ENCODE peak calls at places on chromosome X, in six cellular contexts. One of them, this sample, is unnamed. For H3K27me3, the result is how much of the 10 kb centered on the place peaks cover.

GRCh38 chrX:65688403-65688881 is 21.0 kb downstream of the MSN start:
- DNase-seq in BE2C: no peak
- DNase-seq in HCT116: no peak
- DNase-seq in endothelial cell of umbilical vein: no peak
- DNase-seq in Peyer's patch: peak
- DNase-seq in K562: no peak
- DNase-seq in this sample: peak

GRCh38 chrX:27555514-27555913 is 34.6 kb upstream of the DCAF8L2 start:
- DNase-seq in BE2C: peak
- DNase-seq in HCT116: no peak
- DNase-seq in endothelial cell of umbilical vein: peak
- DNase-seq in Peyer's patch: no peak
- DNase-seq in K562: no peak
- DNase-seq in this sample: no peak

GRCh38 chrX:106742193-106742592 is 15.7 kb downstream of the RNF128 start:
- DNase-seq in BE2C: no peak
- DNase-seq in HCT116: no peak
- DNase-seq in endothelial cell of umbilical vein: no peak
- DNase-seq in Peyer's patch: no peak
- DNase-seq in K562: no peak
- DNase-seq in this sample: no peak

GRCh38 chrX:138858946-138859345 is 147.4 kb upstream of the FGF13 start:
- DNase-seq in BE2C: no peak
- DNase-seq in HCT116: no peak
- DNase-seq in endothelial cell of umbilical vein: no peak
- DNase-seq in Peyer's patch: no peak
- DNase-seq in K562: no peak
- DNase-seq in this sample: no peak

GRCh38 chrX:17535229-17535628 is 160.2 kb downstream of the NHS start:
- DNase-seq in BE2C: peak
- DNase-seq in HCT116: peak
- DNase-seq in endothelial cell of umbilical vein: peak
- DNase-seq in Peyer's patch: no peak
- DNase-seq in K562: peak
- DNase-seq in this sample: no peak

GRCh38 chrX:150837845-150838244 is 60.6 kb downstream of the CD99L2 start:
- DNase-seq in BE2C: no peak
- DNase-seq in HCT116: no peak
- DNase-seq in endothelial cell of umbilical vein: no peak
- DNase-seq in Peyer's patch: no peak
- DNase-seq in K562: no peak
- DNase-seq in this sample: no peak

GRCh38 chrX:153410328-153410727 is 944 bp upstream of the ZFP92 start:
- DNase-seq in BE2C: no peak
- DNase-seq in HCT116: no peak
- DNase-seq in endothelial cell of umbilical vein: no peak
- DNase-seq in Peyer's patch: no peak
- DNase-seq in K562: no peak
- DNase-seq in this sample: no peak

GRCh38 chrX:138745215-138745614 is 33.7 kb upstream of the FGF13 start:
- DNase-seq in BE2C: peak
- DNase-seq in HCT116: no peak
- DNase-seq in endothelial cell of umbilical vein: peak
- DNase-seq in Peyer's patch: no peak
- DNase-seq in K562: peak
- DNase-seq in this sample: no peak

GRCh38 chrX:152601848-152602616 is 35.7 kb upstream of the GABRQ start:
- DNase-seq in BE2C: peak
- DNase-seq in HCT116: peak
- DNase-seq in endothelial cell of umbilical vein: no peak
- DNase-seq in Peyer's patch: no peak
- DNase-seq in K562: peak
- DNase-seq in this sample: no peak

GRCh38 chrX:11764602-11765067 is 6.6 kb downstream of the MSL3 start:
- DNase-seq in BE2C: no peak
- DNase-seq in HCT116: no peak
- DNase-seq in endothelial cell of umbilical vein: no peak
- DNase-seq in Peyer's patch: no peak
- DNase-seq in K562: no peak
- DNase-seq in this sample: no peak
- H3K27me3 ChIP-seq in BE2C: under half
- H3K27me3 ChIP-seq in HCT116: under half
- H3K27me3 ChIP-seq in endothelial cell of umbilical vein: under half
- H3K27me3 ChIP-seq in Peyer's patch: under half
- H3K27me3 ChIP-seq in K562: under half
- H3K27me3 ChIP-seq in this sample: under half

GRCh38 chrX:103276581-103277002 is at the start of gene TCEAL5:
- DNase-seq in BE2C: no peak
- DNase-seq in HCT116: no peak
- DNase-seq in endothelial cell of umbilical vein: no peak
- DNase-seq in Peyer's patch: no peak
- DNase-seq in K562: no peak
- DNase-seq in this sample: no peak
- H3K4me3 ChIP-seq in BE2C: peak
- H3K4me3 ChIP-seq in HCT116: no peak
- H3K4me3 ChIP-seq in endothelial cell of umbilical vein: no peak
- H3K4me3 ChIP-seq in Peyer's patch: no peak
- H3K4me3 ChIP-seq in K562: no peak
- H3K4me3 ChIP-seq in this sample: no peak

DNA sequence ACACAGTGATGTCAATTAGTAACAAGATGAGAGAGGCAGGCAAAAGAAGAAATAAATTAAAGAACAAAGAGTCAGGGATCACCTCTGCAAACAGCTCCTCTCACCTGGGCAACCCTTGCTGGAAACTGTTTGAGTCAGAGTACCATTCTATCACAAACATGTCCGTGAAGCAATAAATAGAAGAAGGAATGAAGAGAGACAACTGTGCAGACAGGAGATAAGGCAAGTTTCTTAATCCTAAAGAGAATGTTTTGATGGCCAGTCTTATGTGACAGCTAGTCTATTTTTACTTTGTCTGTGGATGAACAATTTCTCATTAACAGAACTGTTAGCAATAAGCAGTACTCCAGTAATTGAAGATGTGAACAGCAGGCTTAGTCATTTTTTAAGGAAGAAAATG is 422.4 kb downstream of the DMD start:
- DNase-seq in BE2C: no peak
- DNase-seq in HCT116: no peak
- DNase-seq in endothelial cell of umbilical vein: no peak
- DNase-seq in Peyer's patch: no peak
- DNase-seq in K562: no peak
- DNase-seq in this sample: no peak
- H3K27me3 ChIP-seq in BE2C: under half
- H3K27me3 ChIP-seq in HCT116: under half
- H3K27me3 ChIP-seq in endothelial cell of umbilical vein: under half
- H3K27me3 ChIP-seq in Peyer's patch: under half
- H3K27me3 ChIP-seq in K562: under half
- H3K27me3 ChIP-seq in this sample: under half

GRCh38 chrX:14529288-14529989 is at the start of gene GLRA2:
- DNase-seq in BE2C: no peak
- DNase-seq in HCT116: no peak
- DNase-seq in endothelial cell of umbilical vein: no peak
- DNase-seq in Peyer's patch: no peak
- DNase-seq in K562: peak
- DNase-seq in this sample: no peak

GRCh38 chrX:14533867-14534266 is 4.5 kb downstream of the GLRA2 start:
- DNase-seq in BE2C: no peak
- DNase-seq in HCT116: no peak
- DNase-seq in endothelial cell of umbilical vein: no peak
- DNase-seq in Peyer's patch: no peak
- DNase-seq in K562: no peak
- DNase-seq in this sample: no peak

GRCh38 chrX:14528629-14529287 is 578 bp upstream of the GLRA2 start:
- DNase-seq in BE2C: peak
- DNase-seq in HCT116: peak
- DNase-seq in endothelial cell of umbilical vein: no peak
- DNase-seq in Peyer's patch: no peak
- DNase-seq in K562: peak
- DNase-seq in this sample: peak
- H3K4me3 ChIP-seq in BE2C: no peak
- H3K4me3 ChIP-seq in HCT116: no peak
- H3K4me3 ChIP-seq in endothelial cell of umbilical vein: no peak
- H3K4me3 ChIP-seq in Peyer's patch: peak
- H3K4me3 ChIP-seq in K562: no peak
- H3K4me3 ChIP-seq in this sample: no peak

DNA sequence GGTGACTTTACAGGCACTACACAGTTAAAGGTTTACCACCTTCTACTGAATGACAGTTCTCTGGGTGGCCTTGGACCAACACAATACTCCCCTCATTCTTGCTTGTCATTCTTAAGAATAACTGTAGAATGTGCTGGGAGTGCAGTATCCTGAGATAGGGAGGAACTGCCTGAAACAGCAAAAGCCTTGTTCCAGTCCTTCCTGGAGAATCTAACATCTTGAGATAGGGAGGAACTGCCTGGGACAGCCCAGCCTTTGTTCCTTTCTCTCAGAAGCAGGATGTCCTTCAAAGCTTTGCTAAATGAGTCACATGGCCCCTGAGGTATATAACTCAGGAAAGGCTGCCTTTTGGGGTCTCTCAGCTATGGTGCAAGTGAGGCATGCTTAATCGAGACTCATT is 145.7 kb upstream of the MBNL3 start:
- DNase-seq in BE2C: no peak
- DNase-seq in HCT116: no peak
- DNase-seq in endothelial cell of umbilical vein: peak
- DNase-seq in Peyer's patch: no peak
- DNase-seq in K562: no peak
- DNase-seq in this sample: no peak
- H3K27me3 ChIP-seq in BE2C: under half
- H3K27me3 ChIP-seq in HCT116: under half
- H3K27me3 ChIP-seq in endothelial cell of umbilical vein: under half
- H3K27me3 ChIP-seq in Peyer's patch: under half
- H3K27me3 ChIP-seq in K562: under half
- H3K27me3 ChIP-seq in this sample: under half

GRCh38 chrX:49071877-49072711 is 1.7 kb downstream of the PRAF2 start:
- DNase-seq in BE2C: no peak
- DNase-seq in HCT116: no peak
- DNase-seq in endothelial cell of umbilical vein: peak
- DNase-seq in Peyer's patch: no peak
- DNase-seq in K562: no peak
- DNase-seq in this sample: no peak
- H3K4me3 ChIP-seq in BE2C: peak
- H3K4me3 ChIP-seq in HCT116: no peak
- H3K4me3 ChIP-seq in endothelial cell of umbilical vein: peak
- H3K4me3 ChIP-seq in Peyer's patch: no peak
- H3K4me3 ChIP-seq in K562: no peak
- H3K4me3 ChIP-seq in this sample: no peak

DNA sequence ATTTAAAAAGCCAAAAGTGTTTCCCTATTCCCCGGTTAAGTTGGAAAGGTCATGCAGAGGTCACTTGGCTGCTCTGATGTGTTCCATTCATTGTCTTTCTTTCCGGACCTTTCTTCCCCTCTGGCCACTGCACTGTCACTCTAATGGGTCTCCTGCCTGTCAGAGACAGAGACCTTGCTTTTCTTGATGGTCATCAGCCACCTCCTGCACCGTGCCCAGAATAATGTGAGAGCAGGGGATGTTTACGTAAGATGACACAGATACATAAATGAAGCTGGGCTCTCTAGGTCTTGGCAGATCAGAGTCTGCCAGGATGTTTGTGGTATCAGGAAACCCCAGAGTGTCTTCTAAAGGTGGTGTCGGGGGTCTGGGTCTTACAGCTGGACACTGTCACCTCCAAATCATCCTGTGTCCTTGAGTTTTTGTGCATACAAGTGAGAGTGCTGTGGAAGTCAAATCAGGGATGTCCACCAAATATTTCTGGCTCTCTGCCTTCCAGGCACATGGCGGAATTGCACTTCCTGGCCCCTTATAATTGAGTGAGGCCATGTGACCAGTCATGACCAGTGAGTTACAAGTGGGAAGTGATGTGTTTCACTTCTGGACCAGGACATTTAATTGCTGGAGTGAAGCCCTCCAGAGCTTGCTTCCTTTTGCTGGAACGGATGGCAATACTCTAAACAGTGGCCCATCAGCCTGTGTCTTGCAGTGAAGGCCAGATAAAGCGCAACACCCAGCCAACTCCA is 130.6 kb upstream of the ATP6AP2 start:
- DNase-seq in BE2C: peak
- DNase-seq in HCT116: no peak
- DNase-seq in endothelial cell of umbilical vein: no peak
- DNase-seq in Peyer's patch: no peak
- DNase-seq in K562: no peak
- DNase-seq in this sample: no peak
- H3K27me3 ChIP-seq in BE2C: under half
- H3K27me3 ChIP-seq in HCT116: under half
- H3K27me3 ChIP-seq in endothelial cell of umbilical vein: under half
- H3K27me3 ChIP-seq in Peyer's patch: under half
- H3K27me3 ChIP-seq in K562: under half
- H3K27me3 ChIP-seq in this sample: under half